ENCODE peak calls at places on chromosome 18, in seven cellular contexts. C is T-helper 1 cell; U is NCI-H1417 treated with DMSO at 0.1 percent for 48 hours; M is heart left ventricle; T is Daoy; K is activated naive CD8-positive, alpha-beta T cell treated with anti-CD3 and anti-CD28 coated beads for 36 hours; W is stimulated activated CD4-positive, alpha-beta T cell treated with anti-CD3 and anti-CD28 coated beads, TNF-alpha, amount 100 ng/mL, for 48 hours. D is an unnamed sample.

GRCh38 chr18:74289137-74289536 is 2.6 kb downstream of the CYB5A start:
- DNase-seq in T (no peak), U (no peak), M (no peak), C (no peak), K (no peak), W (no peak), D (no peak)

GRCh38 chr18:79485788-79486355 is 90.1 kb downstream of the NFATC1 start:
- DNase-seq in M (peak), U (no peak), K (no peak), T (peak), W (no peak), C (no peak), D (no peak)

GRCh38 chr18:34354351-34354750 is 129.6 kb upstream of the NOL4 start:
- DNase-seq in U (no peak), W (no peak), C (no peak), K (no peak), T (no peak), M (no peak), D (no peak)

GRCh38 chr18:7671105-7671504 is 104.0 kb downstream of the PTPRM start:
- DNase-seq in M (no peak), C (no peak), K (no peak), W (no peak), U (no peak), T (no peak), D (no peak)

GRCh38 chr18:49514577-49514976 is 27.5 kb upstream of the C18orf32 start:
- DNase-seq in U (no peak), M (no peak), W (no peak), T (no peak), K (no peak), C (no peak), D (no peak)

GRCh38 chr18:51059969-51060368 is 30.0 kb downstream of the SMAD4 start:
- DNase-seq in M (no peak), C (no peak), T (no peak), U (no peak), K (no peak), W (no peak), D (no peak)

GRCh38 chr18:79849328-79850207 is 51.8 kb downstream of the KCNG2 start:
- DNase-seq in C (no peak), K (no peak), M (no peak), U (no peak), W (no peak), T (no peak), D (no peak)

GRCh38 chr18:32200766-32201165 is 10.9 kb downstream of the MEP1B start:
- DNase-seq in W (no peak), K (no peak), U (no peak), T (no peak), C (no peak), M (no peak), D (no peak)

GRCh38 chr18:38940863-38941531 is 1375.4 kb upstream of the CELF4 start:
- DNase-seq in W (peak), T (peak), K (peak), U (no peak), M (no peak), C (peak), D (peak)

GRCh38 chr18:41464278-41464677 is 490.8 kb upstream of the PIK3C3 start:
- DNase-seq in C (no peak), K (no peak), W (no peak), T (no peak), M (no peak), U (no peak), D (no peak)

GRCh38 chr18:9782073-9782857 is 74.2 kb downstream of the RAB31 start:
- DNase-seq in U (no peak), K (no peak), M (no peak), T (peak), C (no peak), W (no peak), D (no peak)

GRCh38 chr18:22695674-22696073 is 237.5 kb upstream of the RBBP8 start:
- DNase-seq in K (no peak), W (no peak), C (no peak), U (no peak), M (no peak), T (no peak), D (no peak)

GRCh38 chr18:27996792-27997191 is 180.1 kb downstream of the CDH2 start:
- DNase-seq in C (no peak), W (no peak), T (peak), M (no peak), U (no peak), K (no peak), D (no peak)

GRCh38 chr18:44409524-44409923 is 271.2 kb upstream of the SETBP1 start:
- DNase-seq in K (no peak), C (no peak), U (no peak), T (no peak), M (no peak), W (no peak), D (no peak)

GRCh38 chr18:67310826-67311225 is 205.7 kb downstream of the DSEL start:
- DNase-seq in C (no peak), M (no peak), T (no peak), K (no peak), U (no peak), W (no peak), D (no peak)

GRCh38 chr18:6851480-6851879 is 122.0 kb downstream of the ARHGAP28 start:
- DNase-seq in M (no peak), T (no peak), K (no peak), U (no peak), C (no peak), W (no peak), D (no peak)

GRCh38 chr18:10015941-10016819 is 102.4 kb downstream of the VAPA start:
- DNase-seq in C (no peak), T (peak), W (no peak), U (no peak), M (no peak), K (no peak), D (no peak)

GRCh38 chr18:60692277-60692676 is 319.7 kb upstream of the MC4R start:
- DNase-seq in K (no peak), U (no peak), T (no peak), M (no peak), C (no peak), W (no peak), D (no peak)

GRCh38 chr18:6406910-6407470 is 7.7 kb downstream of the L3MBTL4 start:
- DNase-seq in W (no peak), M (no peak), U (no peak), K (no peak), C (no peak), T (peak), D (no peak)

GRCh38 chr18:68177807-68178702 is 536.9 kb downstream of the TMX3 start:
- DNase-seq in W (no peak), T (no peak), U (no peak), C (no peak), K (no peak), M (no peak), D (no peak)

GRCh38 chr18:58392336-58393000 is 236.4 kb downstream of the ALPK2 start:
- DNase-seq in K (no peak), U (no peak), M (no peak), T (peak), C (no peak), W (no peak), D (no peak)

GRCh38 chr18:70024088-70024487 is 76.4 kb upstream of the CD226 start:
- DNase-seq in M (no peak), W (no peak), C (no peak), U (no peak), K (no peak), T (no peak), D (no peak)

GRCh38 chr18:76528477-76529432 is 33.7 kb upstream of the ZNF516 start:
- DNase-seq in M (no peak), C (no peak), W (no peak), U (no peak), T (peak), K (peak), D (no peak)

GRCh38 chr18:57276720-57277284 is 75.6 kb upstream of the ST8SIA3 start:
- DNase-seq in K (no peak), U (peak), M (no peak), C (no peak), W (no peak), T (no peak), D (no peak)

GRCh38 chr18:46668135-46668534 is 11.1 kb upstream of the LOXHD1 start:
- DNase-seq in T (no peak), W (no peak), M (no peak), K (no peak), U (no peak), C (no peak), D (no peak)

GRCh38 chr18:59867337-59868104 is 32.3 kb upstream of the PMAIP1 start:
- DNase-seq in M (no peak), K (no peak), T (no peak), W (no peak), U (no peak), C (no peak), D (no peak)

GRCh38 chr18:48166336-48166875 is 235.9 kb upstream of the SMAD2 start:
- DNase-seq in W (no peak), U (no peak), K (no peak), T (no peak), C (no peak), M (no peak), D (no peak)

D was measured in activated CD4-positive, alpha-beta memory T cell treated with anti-CD3 and anti-CD28 coated beads, Interleukin-2, amount 10 ng/mL, durations not matched to agents 7 days and 5 days.